ENCODE peak calls at places on chromosomes 16 and 17, in seven cellular contexts. T is psoas muscle, U is HAP-1, I is Peyer's patch, X is heart right ventricle, N is GM23248, G is A549. S is an unnamed sample.

GRCh38 chr16:48099455-48099854 is 56.3 kb downstream of the ABCC12 start:
- DNase-seq in G (no peak), U (peak; percentile 48), X (peak; percentile 57), I (no peak), T (peak; percentile 61), N (peak; percentile 33), S (peak; percentile 69)

GRCh38 chr16:84371553-84371865 is 3.2 kb downstream of the ATP2C2 start:
- DNase-seq in X (no peak), G (no peak), T (no peak), U (no peak), N (no peak), I (no peak), S (no peak)

GRCh38 chr17:42094375-42095069 is 3.8 kb downstream of the ZNF385C start:
- DNase-seq in G (no peak), T (no peak), N (no peak), X (no peak), U (no peak), I (no peak), S (no peak)

GRCh38 chr17:63950940-63951907 is 19.1 kb upstream of the CD79B start:
- DNase-seq in T (no peak), I (peak; percentile 85), G (peak; percentile 74), N (no peak), U (peak; percentile 46), X (no peak), S (peak; percentile 95)

GRCh38 chr16:72061564-72061963 is 1.5 kb upstream of the HPR start:
- DNase-seq in T (no peak), U (no peak), X (no peak), N (no peak), G (no peak), I (no peak), S (no peak)

GRCh38 chr16:82843606-82844271 is 217.0 kb downstream of the CDH13 start:
- DNase-seq in U (no peak), N (no peak), T (no peak), G (no peak), I (no peak), X (no peak), S (no peak)

GRCh38 chr16:364595-365491 is 5.5 kb downstream of the MRPL28 start:
- DNase-seq in X (no peak), T (no peak), N (peak; percentile 46), G (no peak), I (no peak), U (no peak), S (no peak)

GRCh38 chr17:42891539-42892152 is 9.0 kb upstream of the G6PC1 start:
- DNase-seq in G (no peak), I (no peak), U (no peak), X (peak; percentile 66), N (peak; percentile 65), T (peak; percentile 70), S (peak; percentile 89)

GRCh38 chr16:73024571-73025105 is 23.3 kb downstream of the ZFHX3 start:
- DNase-seq in G (no peak), N (no peak), X (no peak), U (no peak), I (no peak), T (no peak), S (peak; percentile 37)

GRCh38 chr17:21003007-21003621 is 39.7 kb downstream of the USP22 start:
- DNase-seq in G (no peak), U (no peak), X (no peak), I (no peak), T (peak; percentile 33), N (no peak), S (no peak)

GRCh38 chr17:41535764-41536481 is 7.8 kb upstream of the KRT19 start:
- DNase-seq in U (no peak), I (no peak), X (no peak), T (no peak), G (no peak), N (no peak), S (peak; percentile 95)

GRCh38 chr17:77140878-77141767 is at the start of gene SEC14L1:
- DNase-seq in N (peak; percentile 77), I (peak; percentile 52), U (peak; percentile 61), X (no peak), G (no peak), T (peak; percentile 89), S (peak; percentile 93)

GRCh38 chr16:69725480-69726312 is 664 bp downstream of the NQO1 start:
- DNase-seq in I (no peak), X (no peak), T (no peak), N (no peak), G (no peak), U (no peak), S (peak; percentile 58)

GRCh38 chr17:75830168-75831031 is 13.8 kb downstream of the UNC13D start:
- DNase-seq in I (no peak), N (peak; percentile 20), G (peak; percentile 47), T (no peak), X (no peak), U (peak; percentile 72), S (peak; percentile 96)

GRCh38 chr17:6052926-6053325 is 17.3 kb upstream of the WSCD1 start:
- DNase-seq in N (no peak), I (no peak), G (no peak), T (no peak), X (no peak), U (no peak), S (no peak)

GRCh38 chr16:79269211-79269863 is 331.2 kb downstream of the MAF start:
- DNase-seq in N (no peak), X (no peak), U (no peak), G (no peak), I (peak; percentile 41), T (no peak), S (no peak)

GRCh38 chr17:79923974-79924638 is 84.9 kb upstream of the CBX4 start:
- DNase-seq in U (peak; percentile 90), I (no peak), X (no peak), G (no peak), N (peak; percentile 43), T (no peak), S (peak; percentile 99)

GRCh38 chr17:19341641-19342610 is 20.6 kb downstream of the B9D1 start:
- DNase-seq in T (peak; percentile 52), G (no peak), I (no peak), N (peak; percentile 28), U (no peak), X (no peak), S (peak; percentile 67)

GRCh38 chr17:4232168-4232813 is 31.5 kb downstream of the ANKFY1 start:
- DNase-seq in N (peak; percentile 84), U (no peak), X (no peak), T (no peak), I (no peak), G (no peak), S (no peak)

GRCh38 chr17:78722101-78722761 is 59.8 kb downstream of the CYTH1 start:
- DNase-seq in G (no peak), X (no peak), N (no peak), U (no peak), I (peak; percentile 57), T (peak; percentile 66), S (peak; percentile 70)

GRCh38 chr17:78717431-78717980 is 64.6 kb downstream of the CYTH1 start:
- DNase-seq in G (peak; percentile 74), X (no peak), U (peak; percentile 68), T (no peak), N (peak; percentile 64), I (no peak), S (peak; percentile 42)

GRCh38 chr17:78718575-78719209 is 63.4 kb downstream of the CYTH1 start:
- DNase-seq in I (no peak), U (no peak), N (no peak), X (no peak), G (no peak), T (no peak), S (no peak)

GRCh38 chr17:78716814-78717393 is 65.2 kb downstream of the CYTH1 start:
- DNase-seq in T (peak; percentile 92), G (peak; percentile 85), X (peak; percentile 72), U (peak; percentile 53), N (peak; percentile 78), I (peak; percentile 63), S (peak; percentile 52)

GRCh38 chr17:78719630-78720298 is 62.3 kb downstream of the CYTH1 start:
- DNase-seq in T (no peak), G (no peak), U (no peak), I (no peak), X (no peak), N (no peak), S (no peak)
- H3K4me1 ChIP-seq in T (peaks cover 73% of the 10 kb centered on the region), G (peaks cover 64% of the 10 kb centered on the region), U (peaks cover 23% of the 10 kb centered on the region), I (peaks cover 43% of the 10 kb centered on the region), X (peaks cover 24% of the 10 kb centered on the region), N (peaks cover 46% of the 10 kb centered on the region), S (peaks cover 40% of the 10 kb centered on the region)

DNA sequence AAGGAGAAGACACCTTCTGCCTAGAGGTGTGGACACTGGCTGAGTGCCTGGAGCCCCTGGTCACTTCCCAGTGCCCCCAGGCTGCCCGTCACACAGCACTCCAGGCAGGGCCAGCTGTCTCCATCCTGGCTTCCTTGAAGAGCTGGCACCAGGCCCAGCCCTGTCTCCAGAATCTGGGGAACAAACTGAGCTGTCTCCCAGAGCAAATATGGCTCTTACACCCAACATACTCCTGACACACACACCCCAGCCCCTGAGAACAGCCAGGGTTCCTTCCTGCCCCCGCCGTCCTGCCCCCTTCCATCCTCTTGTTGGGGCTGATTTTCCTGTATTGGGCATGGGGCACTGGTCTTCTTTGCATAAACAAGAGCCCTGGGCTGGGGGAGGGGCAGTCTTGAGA is 9.1 kb downstream of the NHERF1 start:
- DNase-seq in X (no peak), G (no peak), N (no peak), T (no peak), I (no peak), U (no peak), S (no peak)
- H3K4me1 ChIP-seq in X (peaks cover 33% of the 10 kb centered on the region), G (peaks cover 56% of the 10 kb centered on the region), N (no peaks in the 10 kb centered on the region), T (peaks cover 10% of the 10 kb centered on the region), I (peaks cover 36% of the 10 kb centered on the region), U (peaks cover 10% of the 10 kb centered on the region), S (peaks cover 36% of the 10 kb centered on the region)

GRCh38 chr17:17694229-17695081 is 13.2 kb downstream of the RAI1 start:
- DNase-seq in U (peak; percentile 77), I (peak; percentile 69), T (peak; percentile 84), X (peak; percentile 71), G (peak; percentile 82), N (peak; percentile 85), S (peak; percentile 91)

GRCh38 chr17:17696075-17696474 is 14.8 kb downstream of the RAI1 start:
- DNase-seq in X (no peak), T (no peak), I (no peak), G (no peak), N (no peak), U (no peak), S (no peak)

GRCh38 chr17:17698371-17698770 is 17.1 kb downstream of the RAI1 start:
- DNase-seq in N (no peak), T (no peak), X (no peak), I (no peak), U (no peak), G (no peak), S (peak; percentile 83)

GRCh38 chr17:17698869-17699351 is 17.7 kb downstream of the RAI1 start:
- DNase-seq in G (no peak), X (no peak), U (no peak), N (peak; percentile 45), T (peak; percentile 64), I (no peak), S (peak; percentile 69)

GRCh38 chr17:17696871-17697633 is 15.8 kb downstream of the RAI1 start:
- DNase-seq in I (no peak), U (no peak), N (no peak), G (no peak), T (no peak), X (no peak), S (no peak)
- H3K4me1 ChIP-seq in I (peaks cover 9% of the 10 kb centered on the region), U (peaks cover 31% of the 10 kb centered on the region), N (peaks cover 31% of the 10 kb centered on the region), G (peaks cover 72% of the 10 kb centered on the region), T (peaks cover 59% of the 10 kb centered on the region), X (peaks cover 47% of the 10 kb centered on the region), S (peaks cover 34% of the 10 kb centered on the region)

DNA sequence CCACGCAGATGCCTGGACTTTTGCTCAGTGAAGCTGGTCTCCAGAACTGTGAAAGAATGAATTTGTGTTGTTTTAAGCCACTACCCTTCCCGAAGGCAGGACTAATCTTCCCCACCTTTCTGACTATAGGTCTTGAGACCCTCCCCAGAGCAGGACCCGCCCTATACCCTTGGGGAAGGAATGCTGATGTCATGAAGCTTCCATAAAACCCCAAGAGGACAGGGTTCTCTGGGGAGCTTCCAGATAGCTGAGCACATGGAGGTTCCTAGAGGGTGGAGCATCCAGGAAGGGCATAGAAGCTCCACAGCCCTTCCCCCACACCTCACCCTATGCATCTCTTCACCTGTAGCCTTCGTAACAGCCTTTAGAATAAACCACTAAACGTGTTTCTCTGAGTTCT is 287.8 kb downstream of the SOX9 start:
- DNase-seq in U (no peak), I (no peak), T (no peak), X (no peak), G (no peak), N (no peak), S (no peak)
- H3K4me1 ChIP-seq in U (no peaks in the 10 kb centered on the region), I (no peaks in the 10 kb centered on the region), T (no peaks in the 10 kb centered on the region), X (no peaks in the 10 kb centered on the region), G (peaks cover 83% of the 10 kb centered on the region), N (peaks cover 40% of the 10 kb centered on the region), S (no peaks in the 10 kb centered on the region)